ENCODE peak calls at places on chromosome 20, in ten cellular contexts. R is Daoy; L is GM23248; F is KBM-7; P is stimulated activated naive CD4-positive, alpha-beta T cell treated with Interleukin-2 at 50 U/mL for 16 hours; T is neural crest cell; A is germinal center; G is bronchial epithelial cell; J is aorta; V is GOT3. Y is an unnamed sample.

GRCh38 chr20:47704746-47705496 is 80.4 kb downstream of the SULF2 start:
- DNase-seq in R (peak; percentile 50), L (no peak), F (no peak), P (no peak), T (no peak), A (no peak), G (peak; percentile 30), J (no peak), V (no peak), Y (no peak)

GRCh38 chr20:34553366-34553867 is 5.1 kb upstream of the MAP1LC3A start:
- DNase-seq in R (no peak), L (no peak), F (no peak), P (no peak), T (no peak), A (no peak), G (no peak), J (no peak), V (no peak), Y (no peak)

GRCh38 chr20:21522479-21523397 is 8.9 kb upstream of the NKX2-2 start:
- DNase-seq in R (no peak), L (no peak), F (no peak), P (no peak), T (no peak), A (no peak), G (no peak), J (no peak), V (no peak), Y (no peak)

GRCh38 chr20:17966432-17967312 is 1.9 kb downstream of the SNX5 start:
- DNase-seq in R (peak; percentile 13), L (peak; percentile 74), F (peak; percentile 69), P (no peak), T (no peak), A (no peak), G (peak; percentile 46), J (no peak), V (no peak), Y (no peak)

GRCh38 chr20:17995967-17996819 is 27.4 kb downstream of the MGME1 start:
- DNase-seq in R (peak; percentile 54), L (peak; percentile 88), F (peak; percentile 76), P (peak; percentile 6), T (no peak), A (peak; percentile 67), G (peak; percentile 57), J (no peak), V (peak; percentile 22), Y (no peak)

GRCh38 chr20:39245685-39246311 is 283.7 kb downstream of the DHX35 start:
- DNase-seq in R (no peak), L (no peak), F (no peak), P (no peak), T (no peak), A (no peak), G (no peak), J (no peak), V (no peak), Y (no peak)

GRCh38 chr20:63352811-63353221 is 8.3 kb downstream of the CHRNA4 start:
- DNase-seq in R (no peak), L (no peak), F (no peak), P (no peak), T (no peak), A (no peak), G (no peak), J (no peak), V (no peak), Y (no peak)

GRCh38 chr20:52783769-52784168 is 188.4 kb upstream of the TSHZ2 start:
- DNase-seq in R (peak; percentile 10), L (peak; percentile 8), F (peak; percentile 11), P (peak; percentile 2), T (no peak), A (peak; percentile 2), G (peak; percentile 6), J (no peak), V (no peak), Y (no peak)

GRCh38 chr20:24236204-24236603 is 233.2 kb upstream of the SYNDIG1 start:
- DNase-seq in R (no peak), L (no peak), F (no peak), P (no peak), T (no peak), A (no peak), G (no peak), J (no peak), V (no peak), Y (no peak)

GRCh38 chr20:46406986-46407670 is 713 bp upstream of the ELMO2 start:
- DNase-seq in R (peak; percentile 63), L (peak; percentile 70), F (no peak), P (peak; percentile 94), T (no peak), A (peak; percentile 40), G (peak; percentile 53), J (peak; percentile 74), V (no peak), Y (no peak)

GRCh38 chr20:49948809-49949507 is 12.8 kb downstream of the RNF114 start:
- DNase-seq in R (peak; percentile 93), L (peak; percentile 92), F (no peak), P (no peak), T (no peak), A (no peak), G (no peak), J (no peak), V (no peak), Y (no peak)

GRCh38 chr20:53943522-53944291 is 126.7 kb downstream of the BCAS1 start:
- DNase-seq in R (peak; percentile 27), L (peak; percentile 66), F (peak; percentile 73), P (no peak), T (no peak), A (peak; percentile 57), G (peak; percentile 30), J (no peak), V (no peak), Y (no peak)

GRCh38 chr20:64105846-64106434 is 1.4 kb downstream of the NPBWR2 start:
- DNase-seq in R (peak; percentile 3), L (no peak), F (no peak), P (no peak), T (no peak), A (no peak), G (no peak), J (peak; percentile 41), V (no peak), Y (no peak)

GRCh38 chr20:63097336-63097831 is 90.6 kb upstream of the BHLHE23 start:
- DNase-seq in R (no peak), L (no peak), F (no peak), P (no peak), T (no peak), A (no peak), G (no peak), J (peak; percentile 35), V (no peak), Y (no peak)

GRCh38 chr20:36487069-36487468 is 54.2 kb upstream of the MYL9 start:
- DNase-seq in R (no peak), L (no peak), F (no peak), P (no peak), T (no peak), A (no peak), G (no peak), J (no peak), V (no peak), Y (no peak)

GRCh38 chr20:43102394-43102793 is 87.3 kb downstream of the PTPRT start:
- DNase-seq in R (no peak), L (no peak), F (no peak), P (no peak), T (no peak), A (no peak), G (no peak), J (no peak), V (no peak), Y (no peak)